ENCODE peak calls at places on chromosomes 3 and 15, in five cellular contexts. B is fibroblast of the aortic adventitia, I is lung, D is GM12865, T is spleen. P is an unnamed sample.
A peak's percentile ranks its signal among the peaks of the same experiment; 100 is the strongest.

GRCh38 chr3:59327324-59327939 is 277.6 kb upstream of the CFAP20DC start:
- DNase-seq in B (peak; percentile 82), I (no peak), D (no peak), T (no peak), P (no peak)

GRCh38 chr3:148911173-148911572 is 46.1 kb downstream of the CPA3 start:
- DNase-seq in B (no peak), I (no peak), D (no peak), T (no peak), P (no peak)

GRCh38 chr3:87771338-87772059 is 287.3 kb downstream of the CGGBP1 start:
- DNase-seq in B (peak; percentile 60), I (peak; percentile 30), D (peak; percentile 66), T (no peak), P (no peak)

GRCh38 chr3:24367216-24367615 is 127.4 kb downstream of the THRB start:
- DNase-seq in B (no peak), I (no peak), D (no peak), T (no peak), P (no peak)

GRCh38 chr3:13518516-13519351 is 30.2 kb upstream of the FBLN2 start:
- DNase-seq in B (peak; percentile 77), I (no peak), D (no peak), T (peak; percentile 89), P (peak; percentile 94)

GRCh38 chr15:82663186-82663600 is 16.0 kb upstream of the CPEB1 start:
- DNase-seq in B (peak; percentile 53), I (no peak), D (peak; percentile 66), T (no peak), P (no peak)

GRCh38 chr3:68479779-68480178 is 452.6 kb downstream of the TAFA4 start:
- DNase-seq in B (no peak), I (no peak), D (no peak), T (no peak), P (no peak)

GRCh38 chr3:58058654-58059263 is 50.5 kb downstream of the FLNB start:
- DNase-seq in B (peak; percentile 80), I (no peak), D (no peak), T (no peak), P (no peak)

GRCh38 chr3:48429416-48430358 is at the start of gene PLXNB1:
- DNase-seq in B (peak; percentile 63), I (peak; percentile 86), D (peak; percentile 52), T (peak; percentile 90), P (peak; percentile 85)

GRCh38 chr3:41167722-41168497 is 31.4 kb upstream of the CTNNB1 start:
- DNase-seq in B (no peak), I (no peak), D (peak; percentile 24), T (no peak), P (no peak)

GRCh38 chr15:45549831-45550230 is 27.3 kb upstream of the SLC30A4 start:
- DNase-seq in B (peak; percentile 43), I (no peak), D (no peak), T (no peak), P (no peak)

GRCh38 chr3:181726351-181727121 is 14.8 kb downstream of the SOX2 start:
- DNase-seq in B (no peak), I (no peak), D (no peak), T (no peak), P (no peak)

GRCh38 chr3:190018460-190018859 is 102.2 kb downstream of the P3H2 start:
- DNase-seq in B (no peak), I (no peak), D (no peak), T (no peak), P (no peak)

GRCh38 chr3:28726840-28727239 is 378.2 kb upstream of the AZI2 start:
- DNase-seq in B (peak; percentile 27), I (peak; percentile 49), D (peak; percentile 54), T (no peak), P (peak; percentile 60)

GRCh38 chr15:25730918-25731317 is 132.2 kb downstream of the ATP10A start:
- DNase-seq in B (no peak), I (no peak), D (no peak), T (peak; percentile 19), P (peak; percentile 47)

GRCh38 chr3:94071713-94072284 is 8.9 kb downstream of the NSUN3 start:
- DNase-seq in B (no peak), I (no peak), D (peak; percentile 81), T (no peak), P (no peak)

GRCh38 chr3:46845397-46845859 is 17.8 kb downstream of the MYL3 start:
- DNase-seq in B (peak; percentile 82), I (peak; percentile 79), D (no peak), T (no peak), P (peak; percentile 84)

GRCh38 chr15:38565287-38565670 is 665 bp upstream of the RASGRP1 start:
- DNase-seq in B (no peak), I (no peak), D (no peak), T (no peak), P (no peak)

GRCh38 chr15:31376511-31376910 is 49.9 kb downstream of the KLF13 start:
- DNase-seq in B (no peak), I (no peak), D (no peak), T (peak; percentile 62), P (no peak)

GRCh38 chr3:62722344-62722743 is 152.9 kb downstream of the CADPS start:
- DNase-seq in B (no peak), I (no peak), D (no peak), T (no peak), P (no peak)

GRCh38 chr15:87294854-87295253 is 961.7 kb downstream of the NTRK3 start:
- DNase-seq in B (no peak), I (no peak), D (no peak), T (no peak), P (no peak)

GRCh38 chr3:150097588-150097890 is 126.8 kb upstream of the PFN2 start:
- DNase-seq in B (peak; percentile 57), I (no peak), D (peak; percentile 76), T (no peak), P (no peak)

GRCh38 chr15:71334434-71334833 is 219.2 kb downstream of the THSD4 start:
- DNase-seq in B (no peak), I (no peak), D (no peak), T (no peak), P (no peak)

GRCh38 chr15:43293402-43293801 is 26.7 kb upstream of the TGM5 start:
- DNase-seq in B (no peak), I (no peak), D (peak; percentile 10), T (no peak), P (no peak)

GRCh38 chr3:177468331-177468730 is 271.0 kb upstream of the TBL1XR1 start:
- DNase-seq in B (peak; percentile 99), I (peak; percentile 48), D (no peak), T (no peak), P (peak; percentile 70)

GRCh38 chr15:71471347-71471746 is 339.0 kb upstream of the NR2E3 start:
- DNase-seq in B (no peak), I (no peak), D (peak; percentile 69), T (no peak), P (no peak)

GRCh38 chr3:150738688-150739087 is 24.3 kb downstream of the SIAH2 start:
- DNase-seq in B (no peak), I (no peak), D (no peak), T (no peak), P (no peak)

GRCh38 chr3:60809857-60810256 is 441.4 kb downstream of the FHIT start:
- DNase-seq in B (peak; percentile 25), I (no peak), D (no peak), T (no peak), P (no peak)

GRCh38 chr3:138781012-138781470 is 53.7 kb downstream of the PIK3CB start:
- DNase-seq in B (no peak), I (no peak), D (peak; percentile 30), T (no peak), P (no peak)

GRCh38 chr3:127412578-127413317 is 124.9 kb upstream of the PRR20G start:
- DNase-seq in B (no peak), I (peak; percentile 24), D (no peak), T (peak; percentile 34), P (no peak)

GRCh38 chr15:67024322-67024997 is 40.9 kb upstream of the SMAD3 start:
- DNase-seq in B (peak; percentile 99), I (peak; percentile 79), D (peak; percentile 69), T (no peak), P (peak; percentile 91)

GRCh38 chr15:61133361-61133760 is 95.7 kb downstream of the RORA start:
- DNase-seq in B (no peak), I (no peak), D (no peak), T (no peak), P (no peak)

GRCh38 chr15:101047301-101047781 is 128.2 kb downstream of the LRRK1 start:
- DNase-seq in B (no peak), I (peak; percentile 25), D (no peak), T (peak; percentile 70), P (peak; percentile 57)
- H3K4me3 ChIP-seq in B (no peak overlapping the region), I (no peak overlapping the region), D (no peak overlapping the region), T (no peak overlapping the region), P (no peak overlapping the region)

GRCh38 chr3:52221141-52221562 is 4.3 kb downstream of the TLR9 start:
- DNase-seq in B (no peak), I (no peak), D (no peak), T (peak; percentile 79), P (no peak)

GRCh38 chr3:52225452-52226228 is at the start of gene TLR9:
- DNase-seq in B (no peak), I (no peak), D (peak; percentile 77), T (peak; percentile 87), P (no peak)

GRCh38 chr3:52222319-52223221 is 2.9 kb downstream of the TLR9 start:
- DNase-seq in B (no peak), I (no peak), D (no peak), T (peak; percentile 76), P (no peak)

GRCh38 chr3:52221563-52222318 is 3.7 kb downstream of the TLR9 start:
- DNase-seq in B (no peak), I (no peak), D (no peak), T (peak; percentile 88), P (no peak)

DNA sequence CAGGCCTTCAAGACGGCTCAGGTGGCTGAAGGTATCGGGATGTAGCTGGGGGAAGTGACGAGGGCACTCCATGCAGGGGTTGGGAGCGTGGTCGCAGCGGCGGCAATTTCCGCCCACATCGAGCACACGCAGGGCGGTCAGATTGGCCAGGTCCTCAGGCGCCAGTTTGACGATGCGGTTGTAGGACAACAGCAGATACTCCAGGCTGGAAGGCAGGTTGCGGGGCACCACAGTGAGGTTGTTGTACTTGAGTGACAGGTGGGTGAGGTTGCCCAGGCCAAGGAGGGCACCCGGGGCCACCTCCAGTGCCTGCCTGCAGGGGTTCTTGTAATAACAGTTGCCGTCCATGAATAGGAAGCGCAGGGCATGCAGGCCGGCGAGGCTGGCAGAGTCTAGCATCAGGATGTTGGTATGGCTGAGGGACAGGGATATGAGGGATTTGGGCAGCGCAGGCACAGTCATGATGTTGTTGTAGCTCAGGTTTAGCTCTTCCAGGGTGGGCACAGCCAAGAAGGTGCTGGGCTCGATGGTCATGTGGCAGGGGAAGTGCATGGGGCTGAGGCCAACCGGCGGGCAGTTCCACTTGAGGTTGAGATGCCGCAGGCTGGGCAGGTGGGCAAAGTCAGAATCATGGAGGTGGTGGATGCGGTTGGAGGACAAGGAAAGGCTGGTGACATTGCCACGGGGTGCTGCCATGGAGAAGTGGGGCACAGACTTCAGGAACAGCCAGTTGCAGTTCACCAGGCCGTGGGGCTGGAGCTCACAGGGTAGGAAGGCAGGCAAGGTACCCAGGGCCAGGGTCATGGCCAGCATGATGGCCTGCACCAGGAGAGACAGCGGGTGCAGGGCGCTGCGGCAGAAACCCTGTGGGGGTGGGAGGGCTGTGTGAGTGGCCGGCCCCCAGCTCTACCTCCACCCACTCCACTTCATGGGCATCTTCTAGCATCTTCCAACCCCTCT is 1.7 kb downstream of the TLR9 start:
- DNase-seq in B (no peak), I (no peak), D (no peak), T (peak; percentile 75), P (no peak)
- H3K4me3 ChIP-seq in B (no peak overlapping the region), I (no peak overlapping the region), D (no peak overlapping the region), T (no peak overlapping the region), P (no peak overlapping the region)

GRCh38 chr3:37173806-37174205 is 576 bp downstream of the LRRFIP2 start:
- DNase-seq in B (no peak), I (no peak), D (no peak), T (no peak), P (no peak)
- H3K4me3 ChIP-seq in B (peak overlapping the region; percentile 92), I (no peak overlapping the region), D (peak overlapping the region; percentile 75), T (no peak overlapping the region), P (no peak overlapping the region)

GRCh38 chr15:60003243-60004018 is 680 bp upstream of the FOXB1 start:
- DNase-seq in B (no peak), I (no peak), D (no peak), T (no peak), P (no peak)
- H3K4me3 ChIP-seq in B (no peak overlapping the region), I (no peak overlapping the region), D (no peak overlapping the region), T (peak overlapping the region; percentile 15), P (peak overlapping the region; percentile 42)

P was measured in right atrium auricular region.